ENCODE peak calls at places on chromosome 10, in seven cellular contexts. F is cardiac fibroblast, Z is cardiac muscle cell, X is H1, Q is PC-9, M is skeletal muscle cell, C is fibroblast of lung. K is an unnamed sample.

GRCh38 chr10:5442056-5442989 is 30.0 kb downstream of the NET1 start:
- DNase-seq in F (peak), Z (peak), X (no peak), Q (peak), M (no peak), C (no peak), K (peak)

GRCh38 chr10:111247781-111248389 is 171.1 kb downstream of the ADRA2A start:
- DNase-seq in F (no peak), Z (no peak), X (no peak), Q (no peak), M (no peak), C (peak), K (no peak)

GRCh38 chr10:122499491-122499941 is 38.2 kb downstream of the HTRA1 start:
- DNase-seq in F (peak), Z (peak), X (no peak), Q (no peak), M (no peak), C (peak), K (no peak)

GRCh38 chr10:119268871-119269506 is 61.6 kb downstream of the GRK5 start:
- DNase-seq in F (peak), Z (no peak), X (no peak), Q (no peak), M (no peak), C (no peak), K (no peak)

GRCh38 chr10:132667613-132668394 is 118.1 kb downstream of the NKX6-2 start:
- DNase-seq in F (peak), Z (no peak), X (no peak), Q (no peak), M (peak), C (peak), K (peak)

GRCh38 chr10:129309565-129309964 is 157.5 kb upstream of the MGMT start:
- DNase-seq in F (no peak), Z (no peak), X (no peak), Q (no peak), M (no peak), C (no peak), K (no peak)

GRCh38 chr10:58820862-58821559 is 308.3 kb downstream of the BICC1 start:
- DNase-seq in F (peak), Z (peak), X (no peak), Q (peak), M (peak), C (peak), K (peak)

GRCh38 chr10:117294735-117295134 is 53.8 kb downstream of the SLC18A2 start:
- DNase-seq in F (no peak), Z (no peak), X (no peak), Q (no peak), M (no peak), C (no peak), K (no peak)

GRCh38 chr10:119517235-119518141 is 25.0 kb downstream of the RGS10 start:
- DNase-seq in F (peak), Z (peak), X (no peak), Q (no peak), M (no peak), C (peak), K (peak)

DNA sequence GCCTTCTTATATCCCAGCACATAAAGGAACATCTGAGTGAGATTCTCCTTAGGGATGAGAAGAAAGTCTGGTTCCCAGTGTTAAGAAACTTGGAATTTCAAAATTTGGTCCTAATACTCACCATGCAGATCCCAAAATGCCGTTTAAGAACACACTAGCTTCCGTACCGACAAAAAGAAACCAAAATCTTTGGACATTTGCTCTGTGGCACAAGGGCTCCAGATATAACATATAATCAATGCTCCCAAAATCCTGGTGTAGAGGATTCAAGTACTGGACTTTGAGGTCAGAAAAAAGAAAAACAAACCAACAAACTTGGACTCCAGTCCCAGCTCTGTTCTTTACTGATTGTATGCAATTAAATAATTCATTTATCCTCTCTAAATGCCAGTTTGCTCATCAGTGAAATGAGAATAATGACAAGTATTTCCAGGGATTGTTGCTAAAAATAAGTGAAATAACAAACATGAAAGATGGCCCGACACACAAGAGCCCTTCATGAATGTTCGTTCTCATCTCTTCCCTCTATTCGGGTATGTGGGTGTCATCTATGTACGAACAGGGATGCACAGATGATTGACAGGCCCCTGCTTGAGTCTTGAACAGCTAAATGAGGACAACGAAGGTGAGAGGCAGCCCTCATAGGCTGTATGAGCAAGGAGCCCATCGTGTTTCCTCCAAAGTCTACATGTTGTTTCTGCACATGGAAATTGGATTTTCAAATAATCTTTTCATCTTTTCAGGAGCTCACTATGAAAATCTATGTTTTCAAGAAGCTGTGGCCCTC is 48.6 kb upstream of the NEBL start:
- DNase-seq in F (no peak), Z (no peak), X (no peak), Q (no peak), M (no peak), C (no peak), K (no peak)
- H3K4me3 ChIP-seq in F (no peak), Z (no peak), X (no peak), Q (no peak), M (no peak), C (no peak), K (no peak)

GRCh38 chr10:114576716-114577115 is 81.4 kb downstream of the ABLIM1 start:
- DNase-seq in F (no peak), Z (no peak), X (no peak), Q (no peak), M (no peak), C (no peak), K (no peak)

GRCh38 chr10:114576132-114576487 is 82.0 kb downstream of the ABLIM1 start:
- DNase-seq in F (no peak), Z (no peak), X (no peak), Q (no peak), M (no peak), C (no peak), K (peak)

GRCh38 chr10:114577133-114577532 is 80.9 kb downstream of the ABLIM1 start:
- DNase-seq in F (peak), Z (peak), X (no peak), Q (peak), M (peak), C (peak), K (peak)

GRCh38 chr10:114573330-114574045 is 84.6 kb downstream of the ABLIM1 start:
- DNase-seq in F (no peak), Z (no peak), X (no peak), Q (no peak), M (no peak), C (no peak), K (no peak)

DNA sequence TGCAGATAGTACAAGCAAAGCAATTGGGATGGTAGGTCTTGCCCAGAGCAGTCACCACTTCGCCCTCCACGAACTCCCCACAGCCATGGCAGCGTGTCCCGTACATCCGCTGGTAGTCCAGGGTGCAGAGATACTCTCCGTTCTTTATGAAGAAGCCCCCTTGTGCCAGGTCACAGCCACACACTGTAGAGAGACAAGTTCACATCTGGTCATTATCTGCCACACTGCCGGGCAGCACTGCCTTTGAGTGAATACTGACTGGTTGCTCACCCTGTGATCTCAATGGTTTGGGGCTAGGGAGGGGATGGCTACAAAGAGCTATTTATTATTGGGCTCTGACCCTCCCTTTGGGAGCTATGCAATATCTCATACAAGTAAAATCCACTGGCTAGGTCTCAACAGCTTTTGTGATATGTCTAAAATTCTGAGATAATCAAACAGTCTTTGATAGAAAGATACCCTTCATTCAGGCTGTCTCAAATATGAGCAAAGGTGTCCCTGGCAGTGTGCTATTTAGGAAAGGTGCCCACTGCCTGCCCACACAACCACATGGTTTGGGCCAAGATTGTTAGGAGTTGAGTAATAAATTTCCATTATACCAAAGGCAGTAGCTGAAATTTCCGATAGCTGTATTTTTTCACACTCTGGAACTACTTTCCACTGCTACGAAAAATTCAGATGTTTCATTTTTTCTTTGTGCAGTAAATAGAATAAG is 82.5 kb downstream of the ABLIM1 start:
- DNase-seq in F (no peak), Z (no peak), X (no peak), Q (no peak), M (no peak), C (peak), K (no peak)
- H3K4me3 ChIP-seq in F (no peak), Z (no peak), X (no peak), Q (no peak), M (no peak), C (no peak), K (no peak)

GRCh38 chr10:74733612-74734011 is 92.8 kb upstream of the KAT6B start:
- DNase-seq in F (no peak), Z (no peak), X (no peak), Q (no peak), M (no peak), C (no peak), K (no peak)

GRCh38 chr10:74736029-74736428 is 90.4 kb upstream of the KAT6B start:
- DNase-seq in F (no peak), Z (no peak), X (no peak), Q (no peak), M (no peak), C (no peak), K (no peak)

GRCh38 chr10:74728225-74728624 is 98.2 kb upstream of the KAT6B start:
- DNase-seq in F (no peak), Z (no peak), X (no peak), Q (no peak), M (no peak), C (peak), K (peak)

GRCh38 chr10:74730246-74730645 is 96.2 kb upstream of the KAT6B start:
- DNase-seq in F (no peak), Z (no peak), X (peak), Q (no peak), M (no peak), C (no peak), K (no peak)
- H3K4me3 ChIP-seq in F (no peak), Z (no peak), X (no peak), Q (no peak), M (no peak), C (no peak), K (no peak)

GRCh38 chr10:86673216-86673826 is 5.0 kb downstream of the LDB3 start:
- DNase-seq in F (no peak), Z (no peak), X (no peak), Q (no peak), M (no peak), C (no peak), K (no peak)

GRCh38 chr10:86671419-86671818 is 3.1 kb downstream of the LDB3 start:
- DNase-seq in F (no peak), Z (no peak), X (no peak), Q (peak), M (no peak), C (no peak), K (no peak)

GRCh38 chr10:86673827-86674581 is 5.7 kb downstream of the LDB3 start:
- DNase-seq in F (no peak), Z (no peak), X (no peak), Q (no peak), M (no peak), C (no peak), K (no peak)

GRCh38 chr10:86671985-86672710 is 3.8 kb downstream of the LDB3 start:
- DNase-seq in F (peak), Z (peak), X (no peak), Q (no peak), M (no peak), C (no peak), K (no peak)

GRCh38 chr10:86674912-86675311 is 6.6 kb downstream of the LDB3 start:
- DNase-seq in F (no peak), Z (no peak), X (no peak), Q (no peak), M (no peak), C (no peak), K (no peak)
- H3K4me3 ChIP-seq in F (no peak), Z (peak), X (no peak), Q (no peak), M (no peak), C (no peak), K (no peak)

GRCh38 chr10:14023612-14024348 is 306.9 kb downstream of the FRMD4A start:
- DNase-seq in F (no peak), Z (no peak), X (no peak), Q (no peak), M (no peak), C (peak), K (peak)
- H3K4me3 ChIP-seq in F (no peak), Z (no peak), X (no peak), Q (no peak), M (no peak), C (no peak), K (no peak)

K was measured in epithelial cell of esophagus.